ENCODE peak calls at places on chromosomes 6 and 20, in seven cellular contexts. N, S, I, U, D, Y and F are unnamed samples.

GRCh38 chr6:141610741-141611140 is 522.0 kb upstream of the GJE1 start:
- DNase-seq in N (no peak), S (no peak), I (peak), U (peak), D (no peak), Y (no peak), F (no peak)

GRCh38 chr20:25053207-25054132 is 4.5 kb downstream of the ACSS1 start:
- DNase-seq in N (peak), S (no peak), I (peak), U (no peak), D (peak), Y (peak), F (no peak)

GRCh38 chr20:38617011-38617829 is 15.6 kb downstream of the ARHGAP40 start:
- DNase-seq in N (no peak), S (no peak), I (no peak), U (peak), D (no peak), Y (no peak), F (no peak)

GRCh38 chr6:21022343-21023107 is 488.3 kb downstream of the CDKAL1 start:
- DNase-seq in N (no peak), S (no peak), I (peak), U (peak), D (peak), Y (peak), F (peak)

GRCh38 chr6:108592371-108593337 is 31.9 kb downstream of the FOXO3 start:
- DNase-seq in N (no peak), S (no peak), I (peak), U (peak), D (peak), Y (peak), F (peak)

GRCh38 chr6:77353129-77353528 is 110.2 kb downstream of the HTR1B start:
- DNase-seq in N (no peak), S (no peak), I (no peak), U (no peak), D (no peak), Y (no peak), F (no peak)

GRCh38 chr6:150613269-150613668 is 13.6 kb downstream of the PLEKHG1 start:
- DNase-seq in N (no peak), S (no peak), I (no peak), U (no peak), D (no peak), Y (no peak), F (no peak)

GRCh38 chr6:37169458-37170272 is at the start of gene PIM1:
- DNase-seq in N (peak), S (peak), I (peak), U (peak), D (peak), Y (peak), F (peak)

GRCh38 chr6:144008501-144009245 is 614 bp upstream of the PLAGL1 start:
- DNase-seq in N (no peak), S (no peak), I (no peak), U (no peak), D (no peak), Y (peak), F (no peak)

GRCh38 chr6:95636552-95637376 is 59.4 kb downstream of the MANEA start:
- DNase-seq in N (no peak), S (no peak), I (no peak), U (no peak), D (no peak), Y (no peak), F (no peak)

GRCh38 chr20:39661833-39662232 is 699.7 kb downstream of the DHX35 start:
- DNase-seq in N (no peak), S (no peak), I (peak), U (peak), D (no peak), Y (no peak), F (no peak)

GRCh38 chr6:318265-318890 is 26.1 kb downstream of the DUSP22 start:
- DNase-seq in N (no peak), S (no peak), I (no peak), U (no peak), D (no peak), Y (no peak), F (no peak)

GRCh38 chr6:1025821-1026220 is 286.1 kb upstream of the FOXQ1 start:
- DNase-seq in N (no peak), S (no peak), I (no peak), U (no peak), D (no peak), Y (no peak), F (no peak)

GRCh38 chr6:22954749-22955385 is 385.5 kb downstream of the HDGFL1 start:
- DNase-seq in N (no peak), S (no peak), I (peak), U (peak), D (no peak), Y (no peak), F (no peak)

GRCh38 chr20:13458860-13459451 is 179.8 kb downstream of the TASP1 start:
- DNase-seq in N (no peak), S (peak), I (peak), U (peak), D (no peak), Y (peak), F (no peak)

GRCh38 chr6:90466191-90466940 is 120.5 kb downstream of the MAP3K7 start:
- DNase-seq in N (no peak), S (no peak), I (peak), U (peak), D (no peak), Y (no peak), F (no peak)

GRCh38 chr20:3505148-3505547 is 34.3 kb downstream of the ATRN start:
- DNase-seq in N (no peak), S (no peak), I (no peak), U (no peak), D (no peak), Y (no peak), F (no peak)

GRCh38 chr6:144413418-144413817 is 128.3 kb downstream of the UTRN start:
- DNase-seq in N (no peak), S (no peak), I (no peak), U (no peak), D (peak), Y (no peak), F (no peak)

GRCh38 chr20:57663681-57664451 is 43.6 kb upstream of the ZBP1 start:
- DNase-seq in N (peak), S (no peak), I (no peak), U (no peak), D (no peak), Y (peak), F (no peak)

GRCh38 chr20:49187330-49188100 is 619 bp downstream of the STAU1 start:
- DNase-seq in N (no peak), S (peak), I (no peak), U (no peak), D (peak), Y (peak), F (no peak)

GRCh38 chr6:131920656-131921055 is 30.5 kb downstream of the CCN2 start:
- DNase-seq in N (no peak), S (no peak), I (no peak), U (no peak), D (no peak), Y (no peak), F (no peak)

GRCh38 chr6:131923356-131923755 is 27.8 kb downstream of the CCN2 start:
- DNase-seq in N (no peak), S (peak), I (peak), U (peak), D (peak), Y (peak), F (peak)

GRCh38 chr6:131929227-131929626 is 21.9 kb downstream of the CCN2 start:
- DNase-seq in N (no peak), S (no peak), I (no peak), U (no peak), D (no peak), Y (no peak), F (no peak)

DNA sequence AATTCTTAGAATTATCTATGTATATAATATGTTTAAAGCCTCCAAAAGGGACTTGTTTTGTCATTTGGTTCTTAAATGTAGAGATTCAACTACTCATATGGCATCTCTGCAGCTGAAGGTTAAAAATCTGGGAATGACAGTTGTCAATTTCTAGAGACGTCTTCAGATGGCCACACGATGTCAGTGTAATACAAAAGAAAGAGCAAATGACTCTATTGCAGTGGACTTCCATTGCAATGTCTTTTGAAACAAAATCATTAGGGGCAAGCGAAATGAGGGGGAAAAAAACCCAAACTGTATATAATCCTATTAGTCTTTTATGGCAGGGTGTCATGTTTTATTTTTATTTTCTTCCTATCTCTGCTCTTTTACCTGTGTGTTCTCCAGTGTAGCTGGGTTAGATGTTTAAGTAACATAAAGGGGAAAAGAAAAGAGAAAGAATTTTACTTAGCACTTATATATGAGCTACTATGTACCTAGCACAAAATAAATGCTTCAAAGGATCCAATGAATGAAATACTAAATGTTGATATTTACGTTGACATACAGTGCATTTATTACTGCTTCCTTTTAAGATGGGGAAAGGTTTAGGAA is 26.2 kb downstream of the CCN2 start:
- DNase-seq in N (no peak), S (no peak), I (peak), U (peak), D (no peak), Y (no peak), F (no peak)
- TF ChIP-seq CTCF in N (peak), S (peak), I (peak), U (peak), D (no peak), Y (no peak), F (peak)

GRCh38 chr20:56005389-56005715 is at the start of gene CBLN4:
- DNase-seq in N (no peak), S (peak), I (no peak), U (no peak), D (no peak), Y (no peak), F (no peak)

GRCh38 chr20:56004611-56005388 is 519 bp downstream of the CBLN4 start:
- DNase-seq in N (no peak), S (no peak), I (no peak), U (no peak), D (no peak), Y (no peak), F (no peak)

GRCh38 chr20:56003111-56003800 is 2.1 kb downstream of the CBLN4 start:
- DNase-seq in N (no peak), S (no peak), I (no peak), U (no peak), D (no peak), Y (no peak), F (no peak)

GRCh38 chr20:56001890-56002289 is 3.4 kb downstream of the CBLN4 start:
- DNase-seq in N (no peak), S (no peak), I (no peak), U (no peak), D (no peak), Y (no peak), F (no peak)

GRCh38 chr20:56003966-56004365 is 1.4 kb downstream of the CBLN4 start:
- DNase-seq in N (no peak), S (no peak), I (no peak), U (peak), D (no peak), Y (peak), F (no peak)
- H3K4me3 ChIP-seq in N (no peak), S (no peak), I (no peak), U (no peak), D (no peak), Y (no peak), F (no peak)

GRCh38 chr6:117781550-117781949 is 106.3 kb downstream of the NUS1 start:
- DNase-seq in N (no peak), S (no peak), I (no peak), U (no peak), D (no peak), Y (no peak), F (no peak)

GRCh38 chr6:117771403-117771802 is 96.1 kb downstream of the NUS1 start:
- DNase-seq in N (no peak), S (peak), I (no peak), U (no peak), D (no peak), Y (no peak), F (peak)

GRCh38 chr6:117776441-117776840 is 101.2 kb downstream of the NUS1 start:
- DNase-seq in N (no peak), S (no peak), I (peak), U (peak), D (no peak), Y (no peak), F (no peak)
- TF ChIP-seq CTCF in N (no peak), S (no peak), I (peak), U (no peak), D (no peak), Y (no peak), F (peak)

GRCh38 chr20:4721719-4722118 is at the start of gene PRND:
- DNase-seq in N (no peak), S (no peak), I (no peak), U (no peak), D (no peak), Y (no peak), F (no peak)

GRCh38 chr20:4720977-4721349 is 746 bp upstream of the PRND start:
- DNase-seq in N (no peak), S (no peak), I (no peak), U (no peak), D (no peak), Y (no peak), F (no peak)

GRCh38 chr20:4722571-4722970 is 862 bp downstream of the PRND start:
- DNase-seq in N (no peak), S (no peak), I (no peak), U (no peak), D (no peak), Y (no peak), F (no peak)

GRCh38 chr20:4724459-4725262 is 3.0 kb downstream of the PRND start:
- DNase-seq in N (no peak), S (no peak), I (no peak), U (no peak), D (no peak), Y (no peak), F (no peak)

DNA sequence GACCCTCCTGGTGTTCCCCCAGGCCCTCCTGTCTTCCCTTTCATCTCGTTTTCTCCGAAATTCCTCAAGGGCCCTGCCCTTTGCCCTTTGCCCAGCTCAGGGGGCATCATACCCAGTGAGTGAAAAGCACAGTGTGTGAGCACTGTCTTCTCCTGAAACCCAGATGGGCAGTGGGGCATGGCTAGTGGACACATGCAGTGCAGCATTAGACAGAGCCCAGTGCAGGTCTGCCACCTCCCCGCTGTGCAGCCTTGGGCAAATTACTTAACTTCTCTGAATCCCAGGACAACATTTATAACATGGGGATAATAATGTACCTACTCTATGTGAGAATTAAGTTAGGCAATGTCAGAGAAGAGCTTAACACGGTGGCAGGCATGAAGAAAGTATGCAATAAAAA is 1.3 kb downstream of the PRND start:
- DNase-seq in N (no peak), S (no peak), I (no peak), U (no peak), D (no peak), Y (no peak), F (no peak)
- H3K4me3 ChIP-seq in N (no peak), S (no peak), I (no peak), U (no peak), D (no peak), Y (no peak), F (no peak)

DNA sequence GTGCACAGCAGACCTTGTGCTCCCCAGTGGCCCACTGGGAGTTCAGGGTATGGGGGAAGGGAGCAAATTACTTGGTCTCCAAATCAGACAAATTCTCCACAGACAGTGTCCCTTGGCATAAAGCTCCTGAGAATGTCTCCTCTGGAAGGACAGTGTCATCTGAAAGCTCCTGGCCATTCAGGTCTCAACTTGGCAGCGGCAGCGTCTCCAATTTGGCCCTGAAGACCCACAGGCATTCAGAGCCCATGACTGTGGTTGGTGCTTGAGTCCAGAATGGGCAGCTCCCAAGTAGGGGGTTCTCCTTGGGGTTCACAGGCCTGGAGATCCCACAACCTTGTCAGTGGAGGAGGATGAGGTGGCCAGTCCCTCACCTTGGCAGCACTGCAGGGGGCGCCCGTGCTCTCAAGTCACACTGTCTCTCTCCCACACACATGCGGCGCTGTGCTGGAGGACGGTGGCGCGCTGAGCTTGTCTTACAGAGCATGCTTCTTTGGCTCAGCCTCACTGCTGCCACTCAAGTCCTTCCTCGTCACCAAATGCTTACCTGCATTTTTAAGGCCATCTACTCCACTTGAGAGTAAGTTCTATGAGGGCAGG is 20.7 kb downstream of the DYNLRB1 start:
- DNase-seq in N (no peak), S (peak), I (no peak), U (no peak), D (peak), Y (peak), F (no peak)
- TF ChIP-seq CTCF in N (peak), S (no peak), I (peak), U (no peak), D (no peak), Y (peak), F (peak)

DNA sequence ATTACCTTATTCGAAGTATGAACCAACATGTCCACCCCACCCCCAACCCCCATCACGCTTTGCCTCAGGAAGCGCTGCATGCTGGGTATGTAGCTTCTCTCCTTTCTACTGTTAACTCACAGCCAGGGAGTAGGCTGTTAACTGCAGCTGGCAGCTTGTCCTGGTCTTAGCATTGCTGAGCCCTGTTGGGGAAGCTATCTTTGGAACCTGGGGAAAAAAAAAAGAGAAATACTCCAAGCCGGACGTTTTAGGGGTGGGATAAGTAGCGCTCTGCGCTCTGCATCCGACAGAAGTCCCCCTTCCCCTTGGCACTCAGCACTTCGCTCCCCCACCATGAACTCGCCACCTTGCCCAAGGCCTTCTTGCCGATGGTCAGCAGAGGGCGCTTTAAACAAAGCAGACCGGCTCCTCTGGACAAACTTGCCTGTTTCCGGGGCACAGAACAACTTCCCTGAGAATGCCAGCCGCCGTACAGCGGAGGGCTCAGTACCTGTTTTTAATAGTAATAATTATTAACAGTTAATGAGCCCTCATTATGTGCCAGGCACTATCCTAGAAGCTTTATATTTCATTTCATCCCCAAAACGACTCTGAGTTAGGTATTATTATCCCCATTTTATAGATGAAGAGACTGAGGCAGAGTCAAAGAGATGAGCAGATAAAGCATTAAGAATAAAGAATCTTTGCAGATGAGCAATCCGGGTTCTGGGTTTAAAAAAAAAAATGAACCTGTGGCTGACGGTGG is 35.2 kb upstream of the MDFI start:
- DNase-seq in N (peak), S (peak), I (peak), U (peak), D (peak), Y (peak), F (peak)
- H3K4me3 ChIP-seq in N (no peak), S (no peak), I (no peak), U (no peak), D (peak), Y (no peak), F (no peak)

GRCh38 chr20:62888406-62888805 is 26.8 kb upstream of the TCFL5 start:
- DNase-seq in N (no peak), S (no peak), I (no peak), U (no peak), D (no peak), Y (no peak), F (no peak)

GRCh38 chr20:62885808-62886708 is 24.4 kb upstream of the TCFL5 start:
- DNase-seq in N (no peak), S (no peak), I (no peak), U (no peak), D (no peak), Y (no peak), F (no peak)

GRCh38 chr20:62886709-62887058 is 25.1 kb upstream of the TCFL5 start:
- DNase-seq in N (no peak), S (no peak), I (no peak), U (no peak), D (no peak), Y (no peak), F (no peak)

GRCh38 chr20:62887860-62888239 is 26.2 kb upstream of the TCFL5 start:
- DNase-seq in N (no peak), S (no peak), I (no peak), U (peak), D (no peak), Y (no peak), F (no peak)

DNA sequence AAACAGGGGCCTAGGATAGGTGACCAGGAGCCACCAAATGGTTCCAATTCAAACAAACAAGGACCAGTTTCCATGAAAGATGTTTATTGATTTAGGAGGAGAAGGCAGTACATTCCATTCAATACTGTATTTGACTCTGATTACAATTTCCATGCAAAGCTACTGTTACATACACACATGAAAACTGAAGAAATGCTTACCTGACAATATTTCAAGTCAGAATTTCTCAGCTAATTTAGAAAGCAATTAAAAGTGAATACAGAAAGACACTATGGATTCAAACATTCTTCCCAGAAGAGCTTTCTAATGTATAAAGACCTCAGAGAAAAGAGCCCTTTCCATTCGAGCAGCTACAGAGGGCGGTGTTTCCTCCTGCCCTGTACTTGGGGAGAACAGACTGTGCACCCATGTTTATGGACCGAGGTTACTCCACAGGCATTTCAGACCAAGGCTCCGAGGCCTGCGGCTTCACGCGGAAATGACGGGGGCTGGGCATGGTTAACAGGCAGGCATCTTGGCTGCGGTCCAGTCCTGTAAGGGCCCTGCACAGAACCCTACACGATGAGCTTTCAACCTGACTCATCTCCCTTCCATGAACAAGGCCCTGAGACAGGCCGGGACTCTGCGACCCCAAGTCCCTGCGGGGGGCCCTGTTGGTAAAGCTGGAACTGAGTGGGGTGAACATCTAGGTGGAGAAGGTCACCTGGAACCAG is 25.7 kb upstream of the TCFL5 start:
- DNase-seq in N (no peak), S (peak), I (peak), U (peak), D (peak), Y (peak), F (no peak)
- TF ChIP-seq CTCF in N (no peak), S (no peak), I (peak), U (no peak), D (no peak), Y (no peak), F (no peak)